ENCODE peak calls at places on chromosomes 6 and 20, in seven cellular contexts. One of them, this sample, is unnamed.

GRCh38 chr6:36130672-36131516 is 581 bp downstream of the MAPK13 start:
- DNase-seq in stimulated activated naive CD4-positive, alpha-beta T cell: peak
- DNase-seq in SK-N-SH: no peak
- DNase-seq in Ammon's horn: no peak
- DNase-seq in ELR: no peak
- DNase-seq in T-helper 2 cell: no peak
- DNase-seq in hepatocyte: peak
- DNase-seq in this sample: no peak

GRCh38 chr6:81326856-81327561 is 425.5 kb downstream of the TENT5A start:
- DNase-seq in stimulated activated naive CD4-positive, alpha-beta T cell: no peak
- DNase-seq in SK-N-SH: no peak
- DNase-seq in Ammon's horn: no peak
- DNase-seq in ELR: no peak
- DNase-seq in T-helper 2 cell: no peak
- DNase-seq in hepatocyte: no peak
- DNase-seq in this sample: no peak

GRCh38 chr6:25223421-25224052 is 55.6 kb upstream of the CARMIL1 start:
- DNase-seq in stimulated activated naive CD4-positive, alpha-beta T cell: peak
- DNase-seq in SK-N-SH: peak
- DNase-seq in Ammon's horn: peak
- DNase-seq in ELR: peak
- DNase-seq in T-helper 2 cell: peak
- DNase-seq in hepatocyte: peak
- DNase-seq in this sample: peak

GRCh38 chr20:52892023-52892422 is 80.1 kb upstream of the TSHZ2 start:
- DNase-seq in stimulated activated naive CD4-positive, alpha-beta T cell: no peak
- DNase-seq in SK-N-SH: no peak
- DNase-seq in Ammon's horn: no peak
- DNase-seq in ELR: no peak
- DNase-seq in T-helper 2 cell: no peak
- DNase-seq in hepatocyte: no peak
- DNase-seq in this sample: no peak

GRCh38 chr6:23532227-23532626 is 593.8 kb upstream of the NRSN1 start:
- DNase-seq in stimulated activated naive CD4-positive, alpha-beta T cell: no peak
- DNase-seq in SK-N-SH: no peak
- DNase-seq in Ammon's horn: no peak
- DNase-seq in ELR: no peak
- DNase-seq in T-helper 2 cell: no peak
- DNase-seq in hepatocyte: no peak
- DNase-seq in this sample: no peak

GRCh38 chr6:107075951-107076381 is 39.3 kb downstream of the BEND3 start:
- DNase-seq in stimulated activated naive CD4-positive, alpha-beta T cell: no peak
- DNase-seq in SK-N-SH: no peak
- DNase-seq in Ammon's horn: peak
- DNase-seq in ELR: no peak
- DNase-seq in T-helper 2 cell: no peak
- DNase-seq in hepatocyte: no peak
- DNase-seq in this sample: peak

GRCh38 chr6:4804095-4804494 is 27.9 kb downstream of the CDYL start:
- DNase-seq in stimulated activated naive CD4-positive, alpha-beta T cell: no peak
- DNase-seq in SK-N-SH: no peak
- DNase-seq in Ammon's horn: no peak
- DNase-seq in ELR: peak
- DNase-seq in T-helper 2 cell: no peak
- DNase-seq in hepatocyte: peak
- DNase-seq in this sample: peak

GRCh38 chr20:43993552-43993951 is 78.9 kb downstream of the TOX2 start:
- DNase-seq in stimulated activated naive CD4-positive, alpha-beta T cell: no peak
- DNase-seq in SK-N-SH: no peak
- DNase-seq in Ammon's horn: no peak
- DNase-seq in ELR: peak
- DNase-seq in T-helper 2 cell: no peak
- DNase-seq in hepatocyte: no peak
- DNase-seq in this sample: no peak

GRCh38 chr6:25279748-25280616 is 808 bp downstream of the CARMIL1 start:
- DNase-seq in stimulated activated naive CD4-positive, alpha-beta T cell: peak
- DNase-seq in SK-N-SH: peak
- DNase-seq in Ammon's horn: no peak
- DNase-seq in ELR: peak
- DNase-seq in T-helper 2 cell: no peak
- DNase-seq in hepatocyte: peak
- DNase-seq in this sample: no peak

GRCh38 chr6:24825130-24825630 is 26.5 kb upstream of the ARMH2 start:
- DNase-seq in stimulated activated naive CD4-positive, alpha-beta T cell: no peak
- DNase-seq in SK-N-SH: peak
- DNase-seq in Ammon's horn: no peak
- DNase-seq in ELR: no peak
- DNase-seq in T-helper 2 cell: no peak
- DNase-seq in hepatocyte: no peak
- DNase-seq in this sample: no peak

GRCh38 chr20:41232971-41233926 is 84.3 kb downstream of the ZHX3 start:
- DNase-seq in stimulated activated naive CD4-positive, alpha-beta T cell: no peak
- DNase-seq in SK-N-SH: no peak
- DNase-seq in Ammon's horn: peak
- DNase-seq in ELR: peak
- DNase-seq in T-helper 2 cell: no peak
- DNase-seq in hepatocyte: peak
- DNase-seq in this sample: no peak

GRCh38 chr6:17601389-17601703 is 1.2 kb downstream of the FAM8A1 start:
- DNase-seq in stimulated activated naive CD4-positive, alpha-beta T cell: no peak
- DNase-seq in SK-N-SH: peak
- DNase-seq in Ammon's horn: no peak
- DNase-seq in ELR: peak
- DNase-seq in T-helper 2 cell: no peak
- DNase-seq in hepatocyte: no peak
- DNase-seq in this sample: no peak

GRCh38 chr6:148545901-148546300 is 200.9 kb upstream of the UST start:
- DNase-seq in stimulated activated naive CD4-positive, alpha-beta T cell: no peak
- DNase-seq in SK-N-SH: no peak
- DNase-seq in Ammon's horn: no peak
- DNase-seq in ELR: no peak
- DNase-seq in T-helper 2 cell: no peak
- DNase-seq in hepatocyte: no peak
- DNase-seq in this sample: no peak

GRCh38 chr6:39931607-39932006 is 2.7 kb downstream of the MOCS1 start:
- DNase-seq in stimulated activated naive CD4-positive, alpha-beta T cell: no peak
- DNase-seq in SK-N-SH: no peak
- DNase-seq in Ammon's horn: no peak
- DNase-seq in ELR: no peak
- DNase-seq in T-helper 2 cell: no peak
- DNase-seq in hepatocyte: no peak
- DNase-seq in this sample: no peak

GRCh38 chr20:48714764-48715163 is 113.0 kb downstream of the PREX1 start:
- DNase-seq in stimulated activated naive CD4-positive, alpha-beta T cell: no peak
- DNase-seq in SK-N-SH: no peak
- DNase-seq in Ammon's horn: no peak
- DNase-seq in ELR: no peak
- DNase-seq in T-helper 2 cell: no peak
- DNase-seq in hepatocyte: no peak
- DNase-seq in this sample: no peak

GRCh38 chr6:108942556-108943492 is 94.6 kb downstream of the ARMC2 start:
- DNase-seq in stimulated activated naive CD4-positive, alpha-beta T cell: peak
- DNase-seq in SK-N-SH: peak
- DNase-seq in Ammon's horn: no peak
- DNase-seq in ELR: no peak
- DNase-seq in T-helper 2 cell: peak
- DNase-seq in hepatocyte: no peak
- DNase-seq in this sample: no peak

GRCh38 chr20:31638317-31638716 is 605 bp downstream of the COX4I2 start:
- DNase-seq in stimulated activated naive CD4-positive, alpha-beta T cell: no peak
- DNase-seq in SK-N-SH: peak
- DNase-seq in Ammon's horn: no peak
- DNase-seq in ELR: no peak
- DNase-seq in T-helper 2 cell: no peak
- DNase-seq in hepatocyte: no peak
- DNase-seq in this sample: no peak

GRCh38 chr6:45714795-45715507 is 300.7 kb downstream of the CLIC5 start:
- DNase-seq in stimulated activated naive CD4-positive, alpha-beta T cell: peak
- DNase-seq in SK-N-SH: peak
- DNase-seq in Ammon's horn: peak
- DNase-seq in ELR: peak
- DNase-seq in T-helper 2 cell: no peak
- DNase-seq in hepatocyte: peak
- DNase-seq in this sample: peak

GRCh38 chr6:98657764-98658163 is 176.6 kb upstream of the POU3F2 start:
- DNase-seq in stimulated activated naive CD4-positive, alpha-beta T cell: no peak
- DNase-seq in SK-N-SH: no peak
- DNase-seq in Ammon's horn: no peak
- DNase-seq in ELR: peak
- DNase-seq in T-helper 2 cell: no peak
- DNase-seq in hepatocyte: peak
- DNase-seq in this sample: no peak

GRCh38 chr6:28488916-28489365 is 26.7 kb downstream of the GPX6 start:
- DNase-seq in stimulated activated naive CD4-positive, alpha-beta T cell: peak
- DNase-seq in SK-N-SH: peak
- DNase-seq in Ammon's horn: peak
- DNase-seq in ELR: peak
- DNase-seq in T-helper 2 cell: no peak
- DNase-seq in hepatocyte: peak
- DNase-seq in this sample: peak

GRCh38 chr6:36642913-36643817 is 35.3 kb upstream of the CDKN1A start:
- DNase-seq in stimulated activated naive CD4-positive, alpha-beta T cell: no peak
- DNase-seq in SK-N-SH: no peak
- DNase-seq in Ammon's horn: peak
- DNase-seq in ELR: peak
- DNase-seq in T-helper 2 cell: no peak
- DNase-seq in hepatocyte: peak
- DNase-seq in this sample: no peak

GRCh38 chr20:10674684-10675455 is 1.1 kb upstream of the JAG1 start:
- DNase-seq in stimulated activated naive CD4-positive, alpha-beta T cell: no peak
- DNase-seq in SK-N-SH: peak
- DNase-seq in Ammon's horn: peak
- DNase-seq in ELR: peak
- DNase-seq in T-helper 2 cell: no peak
- DNase-seq in hepatocyte: peak
- DNase-seq in this sample: peak

GRCh38 chr20:12700701-12701100 is 308.1 kb upstream of the SPTLC3 start:
- DNase-seq in stimulated activated naive CD4-positive, alpha-beta T cell: no peak
- DNase-seq in SK-N-SH: no peak
- DNase-seq in Ammon's horn: no peak
- DNase-seq in ELR: no peak
- DNase-seq in T-helper 2 cell: no peak
- DNase-seq in hepatocyte: no peak
- DNase-seq in this sample: no peak

GRCh38 chr20:63093966-63094766 is 87.4 kb upstream of the BHLHE23 start:
- DNase-seq in stimulated activated naive CD4-positive, alpha-beta T cell: no peak
- DNase-seq in SK-N-SH: peak
- DNase-seq in Ammon's horn: no peak
- DNase-seq in ELR: no peak
- DNase-seq in T-helper 2 cell: no peak
- DNase-seq in hepatocyte: no peak
- DNase-seq in this sample: no peak

GRCh38 chr6:43935921-43936320 is 165.9 kb downstream of the VEGFA start:
- DNase-seq in stimulated activated naive CD4-positive, alpha-beta T cell: no peak
- DNase-seq in SK-N-SH: no peak
- DNase-seq in Ammon's horn: no peak
- DNase-seq in ELR: no peak
- DNase-seq in T-helper 2 cell: no peak
- DNase-seq in hepatocyte: no peak
- DNase-seq in this sample: no peak

GRCh38 chr6:128655978-128656498 is 135.6 kb upstream of the PTPRK start:
- DNase-seq in stimulated activated naive CD4-positive, alpha-beta T cell: no peak
- DNase-seq in SK-N-SH: no peak
- DNase-seq in Ammon's horn: no peak
- DNase-seq in ELR: peak
- DNase-seq in T-helper 2 cell: no peak
- DNase-seq in hepatocyte: no peak
- DNase-seq in this sample: no peak

GRCh38 chr6:104953410-104953953 is 3.4 kb upstream of the LIN28B start:
- DNase-seq in stimulated activated naive CD4-positive, alpha-beta T cell: no peak
- DNase-seq in SK-N-SH: no peak
- DNase-seq in Ammon's horn: no peak
- DNase-seq in ELR: no peak
- DNase-seq in T-helper 2 cell: no peak
- DNase-seq in hepatocyte: peak
- DNase-seq in this sample: no peak

GRCh38 chr20:48398506-48399449 is 429.0 kb downstream of the PREX1 start:
- DNase-seq in stimulated activated naive CD4-positive, alpha-beta T cell: no peak
- DNase-seq in SK-N-SH: no peak
- DNase-seq in Ammon's horn: no peak
- DNase-seq in ELR: no peak
- DNase-seq in T-helper 2 cell: no peak
- DNase-seq in hepatocyte: peak
- DNase-seq in this sample: no peak

GRCh38 chr6:90478789-90479602 is 107.9 kb downstream of the MAP3K7 start:
- DNase-seq in stimulated activated naive CD4-positive, alpha-beta T cell: peak
- DNase-seq in SK-N-SH: peak
- DNase-seq in Ammon's horn: peak
- DNase-seq in ELR: peak
- DNase-seq in T-helper 2 cell: peak
- DNase-seq in hepatocyte: peak
- DNase-seq in this sample: peak

GRCh38 chr6:40393641-40394040 is 193.5 kb downstream of the LRFN2 start:
- DNase-seq in stimulated activated naive CD4-positive, alpha-beta T cell: no peak
- DNase-seq in SK-N-SH: no peak
- DNase-seq in Ammon's horn: no peak
- DNase-seq in ELR: peak
- DNase-seq in T-helper 2 cell: no peak
- DNase-seq in hepatocyte: no peak
- DNase-seq in this sample: no peak

GRCh38 chr6:26286168-26286854 is 78.7 kb upstream of the BTN3A2 start:
- DNase-seq in stimulated activated naive CD4-positive, alpha-beta T cell: peak
- DNase-seq in SK-N-SH: peak
- DNase-seq in Ammon's horn: peak
- DNase-seq in ELR: peak
- DNase-seq in T-helper 2 cell: peak
- DNase-seq in hepatocyte: peak
- DNase-seq in this sample: peak

GRCh38 chr20:8790442-8791074 is 278.3 kb upstream of the PLCB4 start:
- DNase-seq in stimulated activated naive CD4-positive, alpha-beta T cell: no peak
- DNase-seq in SK-N-SH: peak
- DNase-seq in Ammon's horn: peak
- DNase-seq in ELR: peak
- DNase-seq in T-helper 2 cell: no peak
- DNase-seq in hepatocyte: peak
- DNase-seq in this sample: peak

GRCh38 chr6:89311530-89311852 is 3.6 kb downstream of the GABRR2 start:
- DNase-seq in stimulated activated naive CD4-positive, alpha-beta T cell: no peak
- DNase-seq in SK-N-SH: no peak
- DNase-seq in Ammon's horn: no peak
- DNase-seq in ELR: no peak
- DNase-seq in T-helper 2 cell: no peak
- DNase-seq in hepatocyte: no peak
- DNase-seq in this sample: no peak

GRCh38 chr20:17957505-17958325 is 10.9 kb downstream of the SNX5 start:
- DNase-seq in stimulated activated naive CD4-positive, alpha-beta T cell: no peak
- DNase-seq in SK-N-SH: no peak
- DNase-seq in Ammon's horn: no peak
- DNase-seq in ELR: no peak
- DNase-seq in T-helper 2 cell: no peak
- DNase-seq in hepatocyte: no peak
- DNase-seq in this sample: no peak

GRCh38 chr20:9102456-9102855 is 33.6 kb downstream of the PLCB4 start:
- DNase-seq in stimulated activated naive CD4-positive, alpha-beta T cell: no peak
- DNase-seq in SK-N-SH: no peak
- DNase-seq in Ammon's horn: no peak
- DNase-seq in ELR: no peak
- DNase-seq in T-helper 2 cell: no peak
- DNase-seq in hepatocyte: no peak
- DNase-seq in this sample: no peak

GRCh38 chr6:93069856-93070255 is 349.5 kb downstream of the EPHA7 start:
- DNase-seq in stimulated activated naive CD4-positive, alpha-beta T cell: no peak
- DNase-seq in SK-N-SH: no peak
- DNase-seq in Ammon's horn: no peak
- DNase-seq in ELR: no peak
- DNase-seq in T-helper 2 cell: no peak
- DNase-seq in hepatocyte: no peak
- DNase-seq in this sample: no peak

GRCh38 chr6:166824146-166824879 is 132.0 kb downstream of the RNASET2 start:
- DNase-seq in stimulated activated naive CD4-positive, alpha-beta T cell: no peak
- DNase-seq in SK-N-SH: no peak
- DNase-seq in Ammon's horn: no peak
- DNase-seq in ELR: no peak
- DNase-seq in T-helper 2 cell: no peak
- DNase-seq in hepatocyte: no peak
- DNase-seq in this sample: no peak

GRCh38 chr20:13008761-13009681 is at the start of gene SPTLC3:
- DNase-seq in stimulated activated naive CD4-positive, alpha-beta T cell: no peak
- DNase-seq in SK-N-SH: no peak
- DNase-seq in Ammon's horn: peak
- DNase-seq in ELR: peak
- DNase-seq in T-helper 2 cell: no peak
- DNase-seq in hepatocyte: peak
- DNase-seq in this sample: peak